ENCODE peak calls at places on chromosomes 13 and 19, in six cellular contexts. One of them, this sample, is unnamed.

GRCh38 chr13:98707309-98707999 is 45.0 kb downstream of the SLC15A1 start:
- DNase-seq in fibroblast of mammary gland: no peak
- DNase-seq in astrocyte of the spinal cord: no peak
- DNase-seq in activated B cell treated with CpG ODN at 0.5 μM for 24 hours: no peak
- DNase-seq in bronchial epithelial cell: no peak
- DNase-seq in adrenal gland: no peak
- DNase-seq in this sample: no peak

GRCh38 chr13:31174018-31174417 is 12.3 kb upstream of the HSPH1 start:
- DNase-seq in fibroblast of mammary gland: peak
- DNase-seq in adrenal gland: no peak
- DNase-seq in bronchial epithelial cell: no peak
- DNase-seq in astrocyte of the spinal cord: peak
- DNase-seq in activated B cell treated with CpG ODN at 0.5 μM for 24 hours: no peak
- DNase-seq in this sample: no peak

GRCh38 chr19:2613507-2614295 is 88.8 kb downstream of the GNG7 start:
- DNase-seq in adrenal gland: no peak
- DNase-seq in fibroblast of mammary gland: peak
- DNase-seq in activated B cell treated with CpG ODN at 0.5 μM for 24 hours: peak
- DNase-seq in astrocyte of the spinal cord: no peak
- DNase-seq in bronchial epithelial cell: no peak
- DNase-seq in this sample: peak

GRCh38 chr19:6103217-6103644 is 7.1 kb downstream of the RFX2 start:
- DNase-seq in activated B cell treated with CpG ODN at 0.5 μM for 24 hours: no peak
- DNase-seq in astrocyte of the spinal cord: peak
- DNase-seq in adrenal gland: peak
- DNase-seq in bronchial epithelial cell: peak
- DNase-seq in fibroblast of mammary gland: peak
- DNase-seq in this sample: no peak

GRCh38 chr19:50263176-50263575 is 59.8 kb downstream of the MYH14 start:
- DNase-seq in activated B cell treated with CpG ODN at 0.5 μM for 24 hours: no peak
- DNase-seq in astrocyte of the spinal cord: no peak
- DNase-seq in fibroblast of mammary gland: no peak
- DNase-seq in bronchial epithelial cell: no peak
- DNase-seq in adrenal gland: no peak
- DNase-seq in this sample: no peak

GRCh38 chr19:38389101-38389925 is 816 bp downstream of the SPRED3 start:
- DNase-seq in adrenal gland: peak
- DNase-seq in fibroblast of mammary gland: peak
- DNase-seq in astrocyte of the spinal cord: peak
- DNase-seq in activated B cell treated with CpG ODN at 0.5 μM for 24 hours: no peak
- DNase-seq in bronchial epithelial cell: peak
- DNase-seq in this sample: peak

GRCh38 chr13:95382411-95382810 is 81.2 kb upstream of the ABCC4 start:
- DNase-seq in bronchial epithelial cell: peak
- DNase-seq in activated B cell treated with CpG ODN at 0.5 μM for 24 hours: no peak
- DNase-seq in astrocyte of the spinal cord: no peak
- DNase-seq in fibroblast of mammary gland: no peak
- DNase-seq in adrenal gland: no peak
- DNase-seq in this sample: no peak

GRCh38 chr19:4539697-4540581 is at the start of gene LRG1:
- DNase-seq in activated B cell treated with CpG ODN at 0.5 μM for 24 hours: no peak
- DNase-seq in astrocyte of the spinal cord: no peak
- DNase-seq in adrenal gland: peak
- DNase-seq in fibroblast of mammary gland: no peak
- DNase-seq in bronchial epithelial cell: peak
- DNase-seq in this sample: no peak

GRCh38 chr13:29845440-29846056 is 4.9 kb downstream of the UBL3 start:
- DNase-seq in bronchial epithelial cell: no peak
- DNase-seq in astrocyte of the spinal cord: peak
- DNase-seq in fibroblast of mammary gland: peak
- DNase-seq in activated B cell treated with CpG ODN at 0.5 μM for 24 hours: no peak
- DNase-seq in adrenal gland: no peak
- DNase-seq in this sample: no peak

GRCh38 chr13:75486146-75486545 is 4.2 kb upstream of the TBC1D4 start:
- DNase-seq in adrenal gland: no peak
- DNase-seq in activated B cell treated with CpG ODN at 0.5 μM for 24 hours: no peak
- DNase-seq in bronchial epithelial cell: no peak
- DNase-seq in fibroblast of mammary gland: no peak
- DNase-seq in astrocyte of the spinal cord: no peak
- DNase-seq in this sample: no peak

GRCh38 chr13:94160875-94161274 is 318.6 kb downstream of the DCT start:
- DNase-seq in bronchial epithelial cell: peak
- DNase-seq in astrocyte of the spinal cord: no peak
- DNase-seq in adrenal gland: no peak
- DNase-seq in activated B cell treated with CpG ODN at 0.5 μM for 24 hours: no peak
- DNase-seq in fibroblast of mammary gland: no peak
- DNase-seq in this sample: no peak

GRCh38 chr19:32318884-32319520 is 26.4 kb upstream of the ZNF507 start:
- DNase-seq in activated B cell treated with CpG ODN at 0.5 μM for 24 hours: no peak
- DNase-seq in astrocyte of the spinal cord: no peak
- DNase-seq in fibroblast of mammary gland: no peak
- DNase-seq in bronchial epithelial cell: no peak
- DNase-seq in adrenal gland: peak
- DNase-seq in this sample: peak

GRCh38 chr19:30557212-30557611 is 185.0 kb downstream of the ZNF536 start:
- DNase-seq in astrocyte of the spinal cord: no peak
- DNase-seq in adrenal gland: no peak
- DNase-seq in bronchial epithelial cell: peak
- DNase-seq in fibroblast of mammary gland: no peak
- DNase-seq in activated B cell treated with CpG ODN at 0.5 μM for 24 hours: no peak
- DNase-seq in this sample: no peak

GRCh38 chr19:39494661-39495060 is 4.1 kb upstream of the DLL3 start:
- DNase-seq in adrenal gland: no peak
- DNase-seq in fibroblast of mammary gland: no peak
- DNase-seq in bronchial epithelial cell: no peak
- DNase-seq in activated B cell treated with CpG ODN at 0.5 μM for 24 hours: no peak
- DNase-seq in astrocyte of the spinal cord: no peak
- DNase-seq in this sample: no peak

GRCh38 chr19:45782820-45783785 is 813 bp upstream of the DMPK start:
- DNase-seq in bronchial epithelial cell: no peak
- DNase-seq in adrenal gland: peak
- DNase-seq in fibroblast of mammary gland: peak
- DNase-seq in astrocyte of the spinal cord: peak
- DNase-seq in activated B cell treated with CpG ODN at 0.5 μM for 24 hours: no peak
- DNase-seq in this sample: no peak

DNA sequence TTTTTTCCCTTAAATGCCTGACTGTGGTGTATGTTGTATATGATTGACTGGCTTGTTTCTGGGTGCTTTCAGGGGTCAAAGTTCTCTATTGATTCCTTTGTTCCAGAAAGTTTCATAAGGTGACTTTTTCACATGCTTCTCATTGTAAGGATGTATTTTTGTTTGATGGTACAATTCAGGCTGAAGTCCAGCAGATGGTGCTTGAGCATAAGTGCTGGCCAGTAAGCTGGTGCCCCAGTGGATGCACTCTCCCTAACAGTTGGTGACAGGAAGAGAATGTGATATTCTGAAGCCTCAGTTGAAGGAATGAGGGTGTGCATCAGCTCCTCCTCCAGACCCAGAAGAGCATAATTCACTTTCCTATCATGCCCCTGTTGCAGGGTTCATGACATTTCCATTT is 1941.6 kb upstream of the PRR20A start:
- DNase-seq in bronchial epithelial cell: peak
- DNase-seq in fibroblast of mammary gland: no peak
- DNase-seq in activated B cell treated with CpG ODN at 0.5 μM for 24 hours: no peak
- DNase-seq in astrocyte of the spinal cord: no peak
- DNase-seq in adrenal gland: no peak
- DNase-seq in this sample: no peak
- TF ChIP-seq CTCF in bronchial epithelial cell: no peak
- TF ChIP-seq CTCF in fibroblast of mammary gland: no peak
- TF ChIP-seq CTCF in activated B cell treated with CpG ODN at 0.5 μM for 24 hours: no peak
- TF ChIP-seq CTCF in astrocyte of the spinal cord: no peak
- TF ChIP-seq CTCF in adrenal gland: no peak
- TF ChIP-seq CTCF in this sample: no peak

GRCh38 chr19:15758379-15758778 is 20.6 kb downstream of the OR10H3 start:
- DNase-seq in fibroblast of mammary gland: no peak
- DNase-seq in astrocyte of the spinal cord: no peak
- DNase-seq in adrenal gland: no peak
- DNase-seq in bronchial epithelial cell: no peak
- DNase-seq in activated B cell treated with CpG ODN at 0.5 μM for 24 hours: no peak
- DNase-seq in this sample: no peak

GRCh38 chr19:15759962-15760565 is 22.3 kb downstream of the OR10H3 start:
- DNase-seq in fibroblast of mammary gland: no peak
- DNase-seq in bronchial epithelial cell: no peak
- DNase-seq in astrocyte of the spinal cord: no peak
- DNase-seq in activated B cell treated with CpG ODN at 0.5 μM for 24 hours: no peak
- DNase-seq in adrenal gland: no peak
- DNase-seq in this sample: no peak
- TF ChIP-seq CTCF in fibroblast of mammary gland: no peak
- TF ChIP-seq CTCF in bronchial epithelial cell: no peak
- TF ChIP-seq CTCF in astrocyte of the spinal cord: no peak
- TF ChIP-seq CTCF in activated B cell treated with CpG ODN at 0.5 μM for 24 hours: no peak
- TF ChIP-seq CTCF in adrenal gland: no peak
- TF ChIP-seq CTCF in this sample: no peak

DNA sequence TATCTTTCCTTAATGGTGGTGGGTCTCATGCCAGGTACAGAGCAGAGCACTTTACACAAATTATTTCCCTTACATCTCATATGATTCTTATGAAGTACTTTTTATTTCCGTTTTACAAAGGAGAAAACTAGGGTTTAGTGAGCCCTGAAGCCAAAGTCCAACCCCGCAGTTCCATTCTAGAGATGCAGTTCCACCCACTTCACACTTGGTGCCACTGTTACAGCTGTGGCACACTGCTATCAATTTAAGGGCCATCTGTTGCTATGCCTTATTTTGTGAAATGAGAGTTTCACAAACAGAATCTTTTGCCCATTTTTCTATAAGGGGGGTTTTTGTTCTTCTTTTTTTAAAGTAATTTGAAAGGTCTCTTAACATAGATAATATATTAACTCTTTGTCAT is 12.9 kb downstream of the MIPEP start:
- DNase-seq in adrenal gland: no peak
- DNase-seq in astrocyte of the spinal cord: no peak
- DNase-seq in bronchial epithelial cell: no peak
- DNase-seq in fibroblast of mammary gland: no peak
- DNase-seq in activated B cell treated with CpG ODN at 0.5 μM for 24 hours: no peak
- DNase-seq in this sample: no peak
- TF ChIP-seq CTCF in adrenal gland: no peak
- TF ChIP-seq CTCF in astrocyte of the spinal cord: peak
- TF ChIP-seq CTCF in bronchial epithelial cell: peak
- TF ChIP-seq CTCF in fibroblast of mammary gland: peak
- TF ChIP-seq CTCF in activated B cell treated with CpG ODN at 0.5 μM for 24 hours: no peak
- TF ChIP-seq CTCF in this sample: peak

DNA sequence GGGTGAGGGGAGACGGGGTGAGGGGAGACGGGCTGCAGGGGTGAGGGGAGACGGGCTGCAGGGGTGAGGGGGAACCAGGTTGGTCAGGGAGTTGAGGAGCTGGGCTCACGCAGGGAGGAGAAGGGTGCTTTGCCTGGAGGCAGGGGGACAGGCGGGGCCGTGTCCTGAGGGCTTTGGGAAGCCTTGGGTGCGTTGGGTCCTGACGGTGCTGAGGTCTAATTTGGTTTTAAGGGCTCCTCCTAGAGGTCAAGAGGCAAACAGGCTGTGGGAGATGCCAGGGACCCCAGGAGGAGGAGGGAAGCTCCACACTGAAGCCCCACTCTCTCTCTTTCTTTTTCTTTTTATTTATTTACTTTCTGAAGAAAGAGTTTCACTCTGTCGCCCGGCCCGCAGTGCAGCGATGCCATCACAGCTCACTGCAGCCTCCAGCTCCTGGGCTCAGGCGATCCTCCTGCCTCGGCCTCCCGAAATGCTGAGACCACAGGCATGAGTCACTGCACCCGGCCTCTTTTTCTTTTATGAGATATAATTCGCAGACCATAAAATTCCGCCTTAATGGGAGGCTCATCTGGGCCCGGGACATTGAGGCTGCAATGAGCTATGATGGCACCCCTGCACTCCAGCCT is 9.3 kb upstream of the MISP start:
- DNase-seq in fibroblast of mammary gland: no peak
- DNase-seq in astrocyte of the spinal cord: no peak
- DNase-seq in adrenal gland: no peak
- DNase-seq in bronchial epithelial cell: no peak
- DNase-seq in activated B cell treated with CpG ODN at 0.5 μM for 24 hours: no peak
- DNase-seq in this sample: no peak
- TF ChIP-seq CTCF in fibroblast of mammary gland: no peak
- TF ChIP-seq CTCF in astrocyte of the spinal cord: peak
- TF ChIP-seq CTCF in adrenal gland: no peak
- TF ChIP-seq CTCF in bronchial epithelial cell: no peak
- TF ChIP-seq CTCF in activated B cell treated with CpG ODN at 0.5 μM for 24 hours: no peak
- TF ChIP-seq CTCF in this sample: no peak

GRCh38 chr19:41443813-41444455 is 978 bp downstream of the ERICH4 start:
- DNase-seq in bronchial epithelial cell: no peak
- DNase-seq in astrocyte of the spinal cord: no peak
- DNase-seq in adrenal gland: no peak
- DNase-seq in activated B cell treated with CpG ODN at 0.5 μM for 24 hours: no peak
- DNase-seq in fibroblast of mammary gland: no peak
- DNase-seq in this sample: no peak

GRCh38 chr19:41449079-41449864 is 6.3 kb downstream of the ERICH4 start:
- DNase-seq in fibroblast of mammary gland: peak
- DNase-seq in bronchial epithelial cell: peak
- DNase-seq in astrocyte of the spinal cord: peak
- DNase-seq in activated B cell treated with CpG ODN at 0.5 μM for 24 hours: peak
- DNase-seq in adrenal gland: peak
- DNase-seq in this sample: peak

GRCh38 chr19:41445575-41445974 is 2.6 kb downstream of the ERICH4 start:
- DNase-seq in activated B cell treated with CpG ODN at 0.5 μM for 24 hours: no peak
- DNase-seq in adrenal gland: no peak
- DNase-seq in astrocyte of the spinal cord: no peak
- DNase-seq in bronchial epithelial cell: no peak
- DNase-seq in fibroblast of mammary gland: no peak
- DNase-seq in this sample: no peak

GRCh38 chr19:41449865-41450178 is 6.9 kb downstream of the ERICH4 start:
- DNase-seq in activated B cell treated with CpG ODN at 0.5 μM for 24 hours: no peak
- DNase-seq in bronchial epithelial cell: no peak
- DNase-seq in fibroblast of mammary gland: no peak
- DNase-seq in astrocyte of the spinal cord: no peak
- DNase-seq in adrenal gland: no peak
- DNase-seq in this sample: no peak

GRCh38 chr19:41447732-41448332 is 4.9 kb downstream of the ERICH4 start:
- DNase-seq in bronchial epithelial cell: no peak
- DNase-seq in fibroblast of mammary gland: no peak
- DNase-seq in astrocyte of the spinal cord: no peak
- DNase-seq in activated B cell treated with CpG ODN at 0.5 μM for 24 hours: no peak
- DNase-seq in adrenal gland: no peak
- DNase-seq in this sample: no peak
- TF ChIP-seq CTCF in bronchial epithelial cell: no peak
- TF ChIP-seq CTCF in fibroblast of mammary gland: no peak
- TF ChIP-seq CTCF in astrocyte of the spinal cord: no peak
- TF ChIP-seq CTCF in activated B cell treated with CpG ODN at 0.5 μM for 24 hours: no peak
- TF ChIP-seq CTCF in adrenal gland: no peak
- TF ChIP-seq CTCF in this sample: no peak

GRCh38 chr13:111216166-111216960 is 101.3 kb downstream of the ARHGEF7 start:
- DNase-seq in bronchial epithelial cell: peak
- DNase-seq in fibroblast of mammary gland: peak
- DNase-seq in activated B cell treated with CpG ODN at 0.5 μM for 24 hours: no peak
- DNase-seq in astrocyte of the spinal cord: peak
- DNase-seq in adrenal gland: no peak
- DNase-seq in this sample: peak
- TF ChIP-seq CTCF in bronchial epithelial cell: peak
- TF ChIP-seq CTCF in fibroblast of mammary gland: peak
- TF ChIP-seq CTCF in activated B cell treated with CpG ODN at 0.5 μM for 24 hours: no peak
- TF ChIP-seq CTCF in astrocyte of the spinal cord: peak
- TF ChIP-seq CTCF in adrenal gland: peak
- TF ChIP-seq CTCF in this sample: peak

DNA sequence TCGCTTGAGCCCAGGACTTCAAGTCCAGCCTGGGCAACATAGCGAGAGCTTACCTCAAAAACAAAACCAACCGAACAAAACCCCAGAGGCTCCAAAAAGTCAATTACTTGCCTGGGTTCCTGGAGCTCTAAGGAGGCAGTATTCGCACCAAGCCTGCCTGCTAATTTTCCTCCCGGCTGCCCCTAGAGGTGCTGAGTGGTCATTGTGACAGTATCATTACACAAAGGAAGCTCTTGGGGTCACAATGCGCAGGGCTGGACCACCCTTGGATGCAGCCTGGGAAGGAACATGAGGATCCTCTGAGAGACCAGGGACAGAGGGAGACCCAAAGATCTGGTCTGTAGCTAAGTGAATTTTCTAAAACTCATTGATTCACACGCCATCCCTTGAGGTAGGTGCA is 8.5 kb upstream of the PEX11G start:
- DNase-seq in fibroblast of mammary gland: no peak
- DNase-seq in adrenal gland: no peak
- DNase-seq in astrocyte of the spinal cord: no peak
- DNase-seq in bronchial epithelial cell: no peak
- DNase-seq in activated B cell treated with CpG ODN at 0.5 μM for 24 hours: no peak
- DNase-seq in this sample: no peak
- TF ChIP-seq CTCF in fibroblast of mammary gland: peak
- TF ChIP-seq CTCF in adrenal gland: no peak
- TF ChIP-seq CTCF in astrocyte of the spinal cord: peak
- TF ChIP-seq CTCF in bronchial epithelial cell: peak
- TF ChIP-seq CTCF in activated B cell treated with CpG ODN at 0.5 μM for 24 hours: no peak
- TF ChIP-seq CTCF in this sample: peak